ENCODE peak calls at places on chromosomes 6 and 20, in nine cellular contexts. Y is tibial nerve, W is lower lobe of right lung, F is cardiac muscle cell, Z is heart left ventricle, J is fibroblast of mammary gland, C is stomach, E is small intestine, H is body of pancreas. I is an unnamed sample.

GRCh38 chr20:34171640-34172039 is 59.6 kb upstream of the EIF2S2 start:
- DNase-seq in Y (no peak), W (no peak), F (peak), Z (no peak), J (no peak), C (no peak), E (no peak), H (no peak), I (no peak)

GRCh38 chr6:85641916-85642773 is 541 bp downstream of the SYNCRIP start:
- DNase-seq in Y (peak), W (peak), F (peak), Z (peak), J (peak), C (peak), E (peak), H (peak), I (peak)

GRCh38 chr6:39929733-39930461 is 4.4 kb downstream of the MOCS1 start:
- DNase-seq in Y (no peak), W (no peak), F (no peak), Z (no peak), J (peak), C (no peak), E (no peak), H (no peak), I (no peak)

GRCh38 chr20:57785061-57785460 is 75.2 kb upstream of the PMEPA1 start:
- DNase-seq in Y (no peak), W (no peak), F (no peak), Z (no peak), J (no peak), C (no peak), E (no peak), H (no peak), I (no peak)

GRCh38 chr20:52747736-52748135 is 224.4 kb upstream of the TSHZ2 start:
- DNase-seq in Y (no peak), W (no peak), F (peak), Z (peak), J (peak), C (no peak), E (peak), H (peak), I (no peak)

GRCh38 chr20:43658068-43658722 is 8.7 kb upstream of the MYBL2 start:
- DNase-seq in Y (no peak), W (no peak), F (no peak), Z (no peak), J (peak), C (no peak), E (peak), H (no peak), I (no peak)

GRCh38 chr6:109978174-109979032 is at the start of gene GPR6:
- DNase-seq in Y (peak), W (peak), F (peak), Z (peak), J (peak), C (peak), E (peak), H (peak), I (peak)

GRCh38 chr6:150756170-150756569 is 109.3 kb upstream of the MTHFD1L start:
- DNase-seq in Y (no peak), W (no peak), F (no peak), Z (no peak), J (no peak), C (no peak), E (no peak), H (no peak), I (no peak)

GRCh38 chr6:87244380-87244779 is 78.0 kb upstream of the SMIM8 start:
- DNase-seq in Y (no peak), W (no peak), F (no peak), Z (no peak), J (no peak), C (no peak), E (peak), H (no peak), I (no peak)

GRCh38 chr6:17501442-17501841 is 98.7 kb upstream of the FAM8A1 start:
- DNase-seq in Y (no peak), W (no peak), F (no peak), Z (no peak), J (no peak), C (no peak), E (no peak), H (no peak), I (no peak)

GRCh38 chr20:41643504-41643938 is 25.3 kb upstream of the CHD6 start:
- DNase-seq in Y (no peak), W (peak), F (peak), Z (peak), J (peak), C (peak), E (peak), H (peak), I (peak)

GRCh38 chr20:60693513-60694133 is 558.4 kb upstream of the CDH4 start:
- DNase-seq in Y (no peak), W (no peak), F (no peak), Z (no peak), J (no peak), C (no peak), E (no peak), H (no peak), I (no peak)

GRCh38 chr6:63821442-63821841 is 185.8 kb downstream of the PHF3 start:
- DNase-seq in Y (no peak), W (no peak), F (no peak), Z (no peak), J (no peak), C (no peak), E (no peak), H (no peak), I (no peak)

GRCh38 chr20:57662313-57663240 is 42.4 kb upstream of the ZBP1 start:
- DNase-seq in Y (no peak), W (peak), F (no peak), Z (peak), J (no peak), C (peak), E (no peak), H (no peak), I (no peak)

GRCh38 chr6:84243240-84243639 is 15.8 kb upstream of the CEP162 start:
- DNase-seq in Y (no peak), W (no peak), F (no peak), Z (no peak), J (peak), C (no peak), E (no peak), H (no peak), I (no peak)

GRCh38 chr6:84242265-84242664 is 14.8 kb upstream of the CEP162 start:
- DNase-seq in Y (no peak), W (no peak), F (no peak), Z (no peak), J (no peak), C (no peak), E (no peak), H (no peak), I (no peak)
- H3K4me3 ChIP-seq in Y (no peak), W (no peak), F (no peak), Z (no peak), J (no peak), C (no peak), E (no peak), H (no peak), I (no peak)

GRCh38 chr6:10361428-10361827 is 53.4 kb downstream of the TFAP2A start:
- DNase-seq in Y (no peak), W (no peak), F (no peak), Z (no peak), J (no peak), C (no peak), E (no peak), H (no peak), I (no peak)
- H3K4me3 ChIP-seq in Y (no peak), W (no peak), F (no peak), Z (no peak), J (no peak), C (no peak), E (no peak), H (no peak), I (no peak)

GRCh38 chr6:30741789-30742315 is 635 bp downstream of the FLOT1 start:
- DNase-seq in Y (no peak), W (no peak), F (no peak), Z (no peak), J (no peak), C (no peak), E (no peak), H (no peak), I (no peak)

GRCh38 chr6:30742316-30743098 is at the start of gene FLOT1:
- DNase-seq in Y (peak), W (peak), F (peak), Z (peak), J (peak), C (peak), E (peak), H (peak), I (peak)

GRCh38 chr6:30740993-30741784 is 1.3 kb downstream of the FLOT1 start:
- DNase-seq in Y (no peak), W (no peak), F (no peak), Z (no peak), J (no peak), C (no peak), E (no peak), H (no peak), I (no peak)

GRCh38 chr6:30743099-30744053 is 889 bp upstream of the FLOT1 start:
- DNase-seq in Y (no peak), W (peak), F (no peak), Z (peak), J (peak), C (no peak), E (peak), H (no peak), I (peak)

DNA sequence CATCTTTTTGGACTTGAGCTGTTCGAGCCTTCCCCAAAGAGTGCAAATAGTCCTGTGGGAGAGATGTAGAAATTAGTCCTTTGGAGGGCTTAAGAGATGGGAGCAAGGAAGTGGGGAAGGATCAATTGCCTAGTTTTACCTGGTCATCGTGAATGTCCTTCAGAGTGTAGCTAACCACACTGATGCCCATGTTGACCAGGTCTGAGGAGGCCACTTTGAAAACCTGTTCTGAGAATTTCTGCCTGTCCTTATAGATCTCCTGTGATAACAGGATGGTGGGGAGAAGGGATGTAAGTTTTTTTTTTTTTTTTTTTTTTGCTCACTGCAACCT is 2.0 kb downstream of the FLOT1 start:
- DNase-seq in Y (no peak), W (no peak), F (no peak), Z (no peak), J (no peak), C (no peak), E (no peak), H (no peak), I (no peak)
- H3K4me3 ChIP-seq in Y (no peak), W (no peak), F (no peak), Z (no peak), J (no peak), C (peak), E (no peak), H (no peak), I (no peak)

DNA sequence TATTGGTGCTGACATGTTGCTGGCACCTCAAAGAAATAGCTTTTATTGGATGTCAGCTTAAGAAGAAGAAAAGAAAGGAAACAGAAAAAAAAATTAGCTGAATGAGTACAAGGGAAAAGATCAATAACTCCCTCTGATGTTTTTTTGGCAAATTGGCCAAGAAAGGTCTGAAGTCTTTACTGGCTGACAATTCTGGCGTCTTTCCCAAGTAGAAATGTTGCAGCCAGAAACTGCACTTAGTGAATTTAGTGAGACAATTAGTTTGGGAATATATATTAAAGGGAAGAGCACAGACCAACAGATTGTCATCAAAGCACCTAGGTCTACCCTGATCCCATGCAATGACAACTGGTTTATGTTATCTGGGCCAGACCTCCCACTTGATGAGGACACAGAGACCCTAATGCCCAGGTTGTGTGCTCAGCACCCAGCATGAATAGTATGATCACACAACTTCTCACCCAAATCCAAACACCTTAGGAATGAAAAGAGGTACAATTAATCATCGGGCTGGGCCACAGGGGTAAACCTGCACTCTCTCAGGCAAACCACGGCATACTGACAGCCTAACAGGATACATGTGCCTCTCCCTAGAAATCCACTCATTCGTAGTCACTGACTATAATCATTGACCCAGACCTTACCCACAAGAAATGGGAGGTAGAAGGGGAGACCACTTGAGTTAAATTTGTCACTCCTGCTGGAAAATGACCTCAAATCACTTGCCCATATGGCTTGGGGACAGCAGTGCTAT is 612.3 kb upstream of the ARID1B start:
- DNase-seq in Y (no peak), W (no peak), F (no peak), Z (no peak), J (no peak), C (no peak), E (no peak), H (no peak), I (no peak)
- H3K4me3 ChIP-seq in Y (no peak), W (no peak), F (no peak), Z (no peak), J (no peak), C (no peak), E (no peak), H (no peak), I (no peak)

DNA sequence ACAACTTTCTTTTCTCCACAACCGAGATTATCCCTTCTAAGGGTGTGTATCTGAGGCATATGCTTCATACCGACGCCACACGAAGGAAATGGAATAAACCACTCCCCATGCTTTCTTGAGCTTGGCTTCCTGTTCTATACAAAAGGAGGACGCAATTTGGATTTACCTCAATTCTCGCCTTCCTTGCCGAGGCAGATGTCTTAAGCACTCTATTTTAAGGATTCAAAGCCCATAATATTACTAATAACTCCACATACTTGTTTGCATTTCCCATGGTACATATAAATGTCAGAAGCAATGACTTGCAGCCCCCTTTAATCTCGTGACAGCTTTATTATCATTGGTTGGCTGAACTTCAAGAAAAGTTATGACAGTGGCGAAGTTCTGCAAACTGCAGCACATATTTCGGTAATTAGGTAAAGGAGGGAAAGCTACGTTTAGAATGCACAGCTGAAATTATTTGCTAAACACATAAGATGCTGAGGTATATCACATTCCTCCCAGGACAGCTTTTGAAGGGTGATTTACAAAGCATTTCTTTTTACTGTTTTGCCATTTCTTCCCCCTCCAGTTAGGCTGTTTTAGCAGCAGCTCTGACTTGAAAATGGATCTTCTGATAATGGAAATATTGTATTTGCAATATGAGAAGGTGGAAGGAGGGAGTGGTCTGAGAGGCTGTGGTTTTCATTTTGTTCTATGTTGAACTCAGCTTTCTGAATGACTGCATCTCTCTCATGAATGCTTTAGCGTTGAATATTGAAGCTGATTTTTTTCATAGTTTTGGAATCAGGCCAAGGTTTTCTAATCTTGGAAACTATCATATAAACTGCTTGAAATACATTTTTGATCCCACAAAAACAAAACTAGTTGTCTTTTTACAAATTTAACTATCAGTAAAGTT is 330.4 kb downstream of the EPHA7 start:
- DNase-seq in Y (no peak), W (no peak), F (no peak), Z (no peak), J (no peak), C (no peak), E (no peak), H (no peak), I (no peak)
- H3K4me3 ChIP-seq in Y (peak), W (no peak), F (no peak), Z (no peak), J (no peak), C (no peak), E (no peak), H (no peak), I (no peak)

GRCh38 chr20:4810446-4811019 is 88.8 kb downstream of the PRND start:
- DNase-seq in Y (no peak), W (no peak), F (no peak), Z (no peak), J (no peak), C (no peak), E (no peak), H (no peak), I (no peak)
- H3K4me3 ChIP-seq in Y (no peak), W (no peak), F (no peak), Z (no peak), J (no peak), C (no peak), E (no peak), H (no peak), I (no peak)